ENCODE peak calls at places on chromosomes 2 and 18, in seven cellular contexts. R, X, M, G, I, L and B are unnamed samples.

GRCh38 chr18:21115519-21116411 is 4.2 kb upstream of the ROCK1 start:
- DNase-seq in I (peak; percentile 57), L (no peak), X (no peak), M (no peak), G (no peak), R (peak; percentile 64), B (no peak)

GRCh38 chr2:27717070-27717453 is 53.4 kb downstream of the SLC4A1AP start:
- DNase-seq in R (no peak), L (no peak), G (no peak), I (no peak), M (no peak), X (no peak), B (no peak)

GRCh38 chr2:127911737-127912136 is 26.0 kb upstream of the AMMECR1L start:
- DNase-seq in L (no peak), M (no peak), R (no peak), G (no peak), I (no peak), X (no peak), B (no peak)

GRCh38 chr2:197279997-197280756 is 30.4 kb downstream of the ANKRD44 start:
- DNase-seq in L (no peak), X (no peak), G (no peak), M (peak; percentile 19), R (no peak), I (peak; percentile 45), B (no peak)

GRCh38 chr2:109031481-109032228 is 42.6 kb upstream of the EDAR start:
- DNase-seq in L (peak; percentile 21), I (peak; percentile 22), G (peak; percentile 50), X (peak; percentile 59), M (peak; percentile 66), R (peak; percentile 82), B (no peak)

GRCh38 chr2:214315324-214315723 is 95.5 kb upstream of the VWC2L start:
- DNase-seq in R (no peak), X (no peak), M (no peak), L (no peak), I (no peak), G (no peak), B (no peak)

GRCh38 chr18:48801728-48802542 is 148.8 kb downstream of the SMAD7 start:
- DNase-seq in M (peak; percentile 75), G (no peak), R (peak; percentile 29), L (no peak), I (no peak), X (no peak), B (peak; percentile 39)

GRCh38 chr2:121334581-121335293 is 49.7 kb upstream of the TFCP2L1 start:
- DNase-seq in R (peak; percentile 85), L (no peak), X (no peak), I (no peak), M (peak; percentile 44), G (no peak), B (peak; percentile 47)

GRCh38 chr2:222709191-222709891 is 37.9 kb downstream of the MOGAT1 start:
- DNase-seq in I (peak; percentile 98), G (peak; percentile 57), M (peak; percentile 71), R (peak; percentile 69), X (peak; percentile 22), L (peak; percentile 55), B (peak; percentile 83)

GRCh38 chr2:22037274-22037673 is 913.5 kb downstream of the TDRD15 start:
- DNase-seq in M (peak; percentile 16), I (no peak), X (no peak), L (no peak), R (no peak), G (no peak), B (no peak)

GRCh38 chr2:42977236-42978174 is 185.1 kb upstream of the HAAO start:
- DNase-seq in R (no peak), G (no peak), M (no peak), I (no peak), L (no peak), X (peak; percentile 35), B (peak; percentile 43)

GRCh38 chr2:21772624-21773023 is 648.9 kb downstream of the TDRD15 start:
- DNase-seq in G (no peak), I (peak; percentile 1), L (no peak), X (no peak), R (no peak), M (no peak), B (no peak)

GRCh38 chr2:11370377-11371098 is 26.1 kb upstream of the ROCK2 start:
- DNase-seq in L (no peak), G (peak; percentile 48), I (peak; percentile 34), X (no peak), R (no peak), M (peak; percentile 93), B (no peak)

DNA sequence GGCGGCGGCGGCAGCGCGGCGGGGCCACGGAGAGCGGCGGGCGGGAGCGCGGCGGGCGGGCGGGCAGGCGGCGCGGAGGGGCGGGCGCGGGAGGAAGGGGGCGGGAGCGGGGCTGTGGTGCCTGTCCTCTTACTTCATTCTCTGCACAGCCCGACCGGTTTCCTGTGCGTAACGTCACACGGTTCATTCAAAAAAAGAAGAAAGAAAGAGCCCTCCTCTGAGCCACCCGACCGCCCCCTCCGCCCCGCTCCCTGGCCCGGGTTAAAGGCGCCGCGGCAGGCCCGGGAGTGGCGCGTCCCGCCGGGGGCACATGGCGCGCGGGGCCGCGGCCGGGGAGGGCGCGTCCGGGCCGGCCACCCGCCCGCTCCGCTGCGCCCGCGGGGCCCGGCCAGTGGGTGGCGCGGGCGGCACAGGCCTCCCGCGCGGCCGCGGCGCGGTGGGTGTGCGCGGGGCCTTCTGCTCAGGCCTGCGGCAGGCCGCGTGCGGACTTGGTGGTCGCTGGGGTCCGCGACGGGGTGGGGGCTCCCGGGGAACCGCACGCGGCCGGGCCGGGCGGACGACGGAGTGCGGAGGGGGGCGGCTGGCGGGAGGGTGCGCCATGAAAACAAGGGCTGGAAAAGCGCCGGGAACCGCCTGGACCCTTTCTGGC is 596 bp upstream of the BCL2 start:
- DNase-seq in X (peak; percentile 88), R (peak; percentile 86), I (peak; percentile 77), G (peak; percentile 79), M (peak; percentile 83), L (peak; percentile 89), B (peak; percentile 94)
- TF ChIP-seq CTCF in X (peak; percentile 21), R (peak; percentile 22), I (peak; percentile 1), G (no peak), M (no peak), L (no peak), B (no peak)

DNA sequence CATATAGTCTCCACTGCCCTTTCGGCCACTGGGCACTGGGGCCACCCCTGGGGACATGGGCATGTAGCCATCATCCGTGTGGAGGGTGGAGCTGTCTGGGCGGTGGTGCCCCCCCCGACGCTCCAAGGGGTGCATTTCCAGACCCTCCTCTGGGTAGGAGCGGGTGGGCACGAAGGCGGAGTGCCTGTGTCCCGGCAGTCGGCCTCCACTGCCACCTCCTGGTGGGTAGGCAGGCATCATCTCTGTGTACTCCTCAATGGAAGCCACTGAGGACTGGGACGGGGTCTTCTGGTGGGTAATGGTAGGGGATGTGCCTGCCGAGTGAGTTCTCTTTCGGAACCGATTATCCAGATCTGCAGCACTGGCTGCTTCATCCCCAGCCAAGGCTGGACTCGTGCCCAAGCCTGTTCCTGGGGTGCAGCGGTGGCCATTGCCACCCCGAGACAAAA is 2.8 kb downstream of the IRS1 start:
- DNase-seq in R (peak; percentile 59), X (no peak), L (peak; percentile 27), G (no peak), I (peak; percentile 53), M (peak; percentile 31), B (peak; percentile 86)
- H3K4me3 ChIP-seq in R (no peak overlapping the region), X (peak overlapping the region; percentile 82), L (no peak overlapping the region), G (no peak overlapping the region), I (peak overlapping the region; percentile 79), M (no peak overlapping the region), B (peak overlapping the region; percentile 85)

GRCh38 chr2:207512356-207512755 is 17.4 kb upstream of the CREB1 start:
- DNase-seq in M (no peak), G (no peak), I (no peak), L (no peak), X (no peak), R (no peak), B (no peak)

GRCh38 chr2:207515671-207516070 is 14.1 kb upstream of the CREB1 start:
- DNase-seq in X (no peak), L (no peak), R (no peak), M (no peak), G (no peak), I (no peak), B (no peak)

GRCh38 chr2:207514451-207514850 is 15.3 kb upstream of the CREB1 start:
- DNase-seq in X (no peak), R (no peak), I (no peak), M (no peak), G (no peak), L (no peak), B (no peak)

GRCh38 chr2:207513577-207514257 is 16.0 kb upstream of the CREB1 start:
- DNase-seq in X (no peak), M (no peak), R (no peak), I (peak; percentile 96), L (no peak), G (no peak), B (no peak)

DNA sequence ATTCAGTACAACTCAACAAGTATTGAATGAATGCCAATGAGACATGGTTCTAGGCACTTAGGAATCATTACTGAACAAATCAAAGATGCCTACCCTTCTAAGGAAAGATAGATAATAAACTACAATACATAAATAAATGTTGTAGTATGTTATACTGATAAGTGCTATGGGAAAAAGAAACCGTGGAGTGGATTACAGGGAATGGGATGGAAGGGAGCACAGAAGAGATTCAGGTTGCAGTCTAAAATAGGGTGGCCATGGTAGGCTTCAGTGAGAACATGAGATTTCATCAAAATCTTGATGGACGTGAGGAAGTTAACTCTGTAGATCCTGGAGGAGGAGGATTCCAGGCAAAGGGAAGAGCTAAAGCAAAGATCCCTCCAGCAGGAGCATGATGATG is 17.9 kb upstream of the CREB1 start:
- DNase-seq in M (no peak), L (no peak), X (no peak), R (no peak), I (no peak), G (no peak), B (no peak)
- TF ChIP-seq CTCF in M (no peak), L (no peak), X (no peak), R (no peak), I (no peak), G (no peak), B (no peak)

DNA sequence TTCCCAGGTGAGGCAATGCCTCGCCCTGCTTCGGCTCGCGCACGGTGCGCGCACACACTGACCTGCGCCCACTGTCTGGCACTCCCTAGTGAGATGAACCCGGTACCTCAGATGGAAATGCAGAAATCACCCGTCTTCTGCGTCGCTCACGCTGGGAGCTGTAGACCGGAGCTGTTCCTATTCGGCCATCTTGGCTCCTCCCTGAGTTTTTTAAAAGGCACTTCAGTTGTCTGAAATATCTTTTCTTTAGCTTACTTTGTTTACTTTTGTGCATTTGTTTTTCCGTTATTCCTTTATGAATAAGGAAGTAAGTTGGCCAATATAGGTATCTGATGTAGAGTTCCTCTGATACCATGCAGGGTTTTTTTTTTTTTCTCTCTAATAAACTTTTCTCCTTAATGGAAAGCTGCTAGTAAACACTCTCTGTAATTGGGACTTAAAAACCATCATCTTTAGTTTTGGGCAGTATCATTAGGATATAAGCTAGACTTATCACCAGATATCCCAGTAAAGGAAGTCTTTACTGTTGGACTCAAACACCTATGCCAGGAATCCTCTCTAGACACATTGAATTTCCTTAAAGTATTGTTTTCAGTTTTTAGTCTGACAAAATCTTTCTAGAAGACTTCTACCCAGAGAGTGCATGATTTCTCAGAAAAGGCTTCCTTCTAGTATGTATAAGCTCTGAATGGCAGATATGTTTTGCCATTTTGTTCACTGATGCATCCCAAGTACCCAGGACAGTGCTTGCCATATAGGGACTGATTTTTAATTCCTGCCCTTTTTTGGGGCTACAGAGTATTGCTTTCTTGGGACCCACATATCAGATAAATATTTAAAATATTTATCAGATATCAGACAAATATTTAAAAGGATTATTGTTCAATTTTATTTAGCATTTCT is 35.8 kb upstream of the DYSF start:
- DNase-seq in M (peak; percentile 6), R (no peak), I (peak; percentile 8), G (no peak), X (no peak), L (no peak), B (no peak)
- H3K4me3 ChIP-seq in M (peak overlapping the region; percentile 50), R (peak overlapping the region; percentile 81), I (peak overlapping the region; percentile 4), G (no peak overlapping the region), X (peak overlapping the region; percentile 43), L (no peak overlapping the region), B (no peak overlapping the region)

GRCh38 chr2:111698743-111699554 is 185.0 kb downstream of the ANAPC1 start:
- DNase-seq in G (peak; percentile 81), M (peak; percentile 88), L (peak; percentile 85), R (peak; percentile 75), X (peak; percentile 33), I (peak; percentile 99), B (peak; percentile 72)
- TF ChIP-seq CTCF in G (no peak), M (peak; percentile 24), L (no peak), R (peak; percentile 33), X (peak; percentile 36), I (peak; percentile 63), B (no peak)